ENCODE peak calls at places on chromosomes 4 and X, in nine cellular contexts. O is sigmoid colon; T is kidney; Q is foreskin fibroblast; W is AG04450; B is CD8-positive, alpha-beta T cell; U is colonic mucosa; L is body of pancreas; I is tibial artery. R is an unnamed sample.

GRCh38 chrX:142204522-142205433 is at the start of gene MAGEC2:
- DNase-seq in O (no peak), T (no peak), Q (no peak), W (no peak), B (no peak), U (no peak), L (no peak), I (no peak), R (no peak)

GRCh38 chrX:150765237-150765636 is 72.0 kb downstream of the MTMR1 start:
- DNase-seq in O (no peak), T (no peak), Q (no peak), W (no peak), B (no peak), U (no peak), L (no peak), I (no peak), R (no peak)

GRCh38 chrX:147699061-147699460 is 212.7 kb upstream of the FMR1 start:
- DNase-seq in O (no peak), T (no peak), Q (no peak), W (no peak), B (no peak), U (no peak), L (no peak), I (no peak), R (no peak)

GRCh38 chr4:1356181-1356998 is 9.4 kb downstream of the UVSSA start:
- DNase-seq in O (no peak), T (no peak), Q (peak), W (no peak), B (peak), U (peak), L (peak), I (no peak), R (no peak)

GRCh38 chr4:184417802-184418511 is 56.4 kb downstream of the IRF2 start:
- DNase-seq in O (no peak), T (no peak), Q (peak), W (peak), B (no peak), U (no peak), L (no peak), I (no peak), R (no peak)

GRCh38 chr4:67396008-67396407 is 149.3 kb downstream of the CENPC start:
- DNase-seq in O (no peak), T (no peak), Q (no peak), W (no peak), B (no peak), U (no peak), L (no peak), I (no peak), R (no peak)

GRCh38 chr4:78910612-78911011 is 28.6 kb downstream of the PAQR3 start:
- DNase-seq in O (no peak), T (no peak), Q (no peak), W (no peak), B (no peak), U (no peak), L (no peak), I (no peak), R (no peak)

GRCh38 chr4:77695769-77696168 is 90.1 kb downstream of the CXCL13 start:
- DNase-seq in O (no peak), T (no peak), Q (peak), W (peak), B (no peak), U (no peak), L (no peak), I (no peak), R (peak)

DNA sequence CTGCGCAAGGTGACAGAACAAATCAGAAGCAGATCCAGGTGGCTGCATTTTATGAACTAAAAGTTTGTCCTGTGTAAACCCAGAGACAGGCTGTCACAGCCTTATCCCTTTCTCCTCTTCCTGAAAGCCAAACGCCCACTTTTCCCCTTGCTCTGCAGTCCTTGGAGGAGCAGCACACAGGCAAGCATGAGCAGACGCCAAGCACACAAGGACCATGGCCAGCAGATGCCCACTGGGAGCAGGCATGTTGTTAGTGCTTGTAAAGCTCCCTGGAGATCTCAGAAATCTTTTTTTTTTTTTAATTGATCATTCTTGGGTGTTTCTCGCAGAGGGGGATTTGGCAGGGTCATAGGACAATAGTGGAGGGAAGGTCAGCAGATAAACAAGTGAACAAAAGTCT is 11.5 kb upstream of the HOPX start:
- DNase-seq in O (no peak), T (no peak), Q (no peak), W (no peak), B (no peak), U (no peak), L (no peak), I (no peak), R (no peak)
- H3K4me3 ChIP-seq in O (no peak), T (no peak), Q (no peak), W (no peak), B (no peak), U (no peak), L (no peak), I (no peak), R (no peak)

GRCh38 chrX:17007134-17007768 is 60.8 kb downstream of the REPS2 start:
- DNase-seq in O (no peak), T (no peak), Q (peak), W (no peak), B (no peak), U (no peak), L (no peak), I (no peak), R (no peak)
- TF ChIP-seq CTCF in O (no peak), T (peak), Q (peak), W (peak), B (no peak), U (no peak), L (no peak), I (peak), R (peak)

GRCh38 chr4:40316333-40316781 is 18.8 kb upstream of the CHRNA9 start:
- DNase-seq in O (peak), T (no peak), Q (peak), W (peak), B (no peak), U (no peak), L (no peak), I (no peak), R (peak)
- H3K4me3 ChIP-seq in O (no peak), T (no peak), Q (peak), W (peak), B (peak), U (no peak), L (no peak), I (no peak), R (peak)

DNA sequence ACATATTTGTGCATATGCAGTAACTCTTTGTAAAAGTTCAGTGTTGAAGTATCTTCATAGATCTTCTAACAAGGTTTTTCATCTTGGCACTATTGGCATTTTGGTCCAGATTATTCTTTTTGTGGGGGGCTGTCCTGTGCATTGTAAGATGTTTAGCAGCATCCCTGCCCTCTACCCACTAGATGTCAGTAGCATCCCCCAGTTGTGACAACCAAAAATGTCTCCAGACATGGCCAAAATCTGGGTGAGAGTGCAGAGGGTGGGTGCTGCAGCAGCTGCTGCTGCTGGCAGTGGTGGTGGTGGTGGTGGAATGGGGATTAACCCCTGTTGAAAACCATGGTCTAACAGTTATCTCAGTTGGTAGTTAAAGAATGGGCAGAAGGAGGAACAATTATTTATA is 370.0 kb downstream of the GPAT3 start:
- DNase-seq in O (no peak), T (no peak), Q (peak), W (no peak), B (no peak), U (no peak), L (no peak), I (no peak), R (no peak)
- TF ChIP-seq CTCF in O (no peak), T (no peak), Q (no peak), W (no peak), B (no peak), U (no peak), L (no peak), I (no peak), R (peak)

DNA sequence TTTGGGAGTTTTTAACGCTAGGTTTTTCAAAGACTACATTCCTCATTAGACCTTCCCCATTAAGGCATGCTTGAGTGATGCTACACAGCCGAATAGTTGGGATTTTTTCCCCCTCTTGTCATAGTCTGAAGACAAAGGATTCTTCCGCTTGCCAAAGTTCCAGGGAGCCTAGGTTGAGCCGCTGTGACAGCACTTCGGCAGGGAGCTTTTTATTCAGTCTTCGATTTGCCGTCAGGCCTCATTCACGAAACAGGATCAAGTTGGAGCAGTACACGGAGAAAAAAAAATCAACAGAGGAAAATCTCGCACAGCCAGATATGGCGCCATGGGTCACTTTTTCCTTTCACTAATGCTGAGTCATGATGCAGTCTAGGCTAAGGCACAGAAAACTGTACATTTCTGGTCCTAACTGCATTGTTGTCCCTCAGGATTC is 24.3 kb downstream of the SHROOM3 start:
- DNase-seq in O (no peak), T (no peak), Q (no peak), W (no peak), B (no peak), U (no peak), L (peak), I (no peak), R (peak)
- H3K4me3 ChIP-seq in O (no peak), T (no peak), Q (no peak), W (no peak), B (no peak), U (no peak), L (no peak), I (no peak), R (peak)

GRCh38 chr4:140427919-140428471 is 547 bp upstream of the CLGN start:
- DNase-seq in O (no peak), T (no peak), Q (peak), W (no peak), B (no peak), U (no peak), L (no peak), I (no peak), R (no peak)

GRCh38 chr4:140426610-140427103 is 791 bp downstream of the CLGN start:
- DNase-seq in O (no peak), T (peak), Q (no peak), W (no peak), B (no peak), U (no peak), L (no peak), I (peak), R (no peak)

GRCh38 chr4:140423106-140423505 is 4.3 kb downstream of the CLGN start:
- DNase-seq in O (no peak), T (no peak), Q (peak), W (no peak), B (no peak), U (no peak), L (no peak), I (no peak), R (peak)

DNA sequence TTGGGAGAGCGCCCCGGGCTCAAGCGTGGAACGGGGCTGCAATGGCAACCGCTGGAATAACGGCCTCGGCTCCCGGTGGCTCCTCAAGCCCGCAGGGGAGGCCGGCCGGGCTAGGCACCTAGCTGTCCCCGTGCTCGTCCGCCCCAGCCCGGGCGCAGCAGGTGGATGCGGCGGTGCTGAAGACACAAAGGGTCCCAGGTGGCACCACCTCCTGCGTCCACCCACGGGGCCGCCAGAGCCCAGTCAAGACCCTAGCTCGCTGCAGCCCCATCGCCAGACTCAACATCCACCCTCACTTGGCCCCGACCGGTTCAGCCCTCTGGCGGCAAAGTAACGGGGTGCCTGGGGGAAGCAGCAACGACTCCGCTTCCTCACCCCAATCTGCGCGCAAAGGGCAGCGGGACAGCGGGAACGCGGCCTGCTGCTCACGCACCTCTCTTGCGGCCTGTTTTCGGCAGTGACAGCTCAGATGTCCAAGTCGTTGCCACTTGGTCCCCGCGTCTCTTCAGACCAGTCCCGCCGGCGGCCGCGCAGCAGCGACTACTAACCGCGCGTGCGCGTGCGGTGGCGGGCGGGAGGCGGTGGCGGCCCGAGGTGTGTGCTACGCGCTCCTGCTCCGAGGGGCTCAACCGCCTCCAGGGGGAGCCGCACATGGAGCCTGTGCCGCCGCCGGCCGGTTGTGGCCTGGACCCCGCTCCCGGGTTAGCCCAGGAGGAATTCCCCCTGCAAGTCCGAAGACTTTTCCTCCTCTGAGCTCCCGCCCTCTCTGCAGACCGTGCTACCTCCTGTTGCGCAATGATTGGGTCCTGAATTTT is at the start of gene CLGN:
- DNase-seq in O (peak), T (peak), Q (peak), W (no peak), B (peak), U (peak), L (peak), I (peak), R (peak)
- TF ChIP-seq CTCF in O (peak), T (peak), Q (peak), W (peak), B (no peak), U (no peak), L (peak), I (no peak), R (peak)